ENCODE peak calls at places on chromosomes 13 and 19, in six cellular contexts. One of them, this sample, is unnamed.
A peak's percentile ranks its signal among the peaks of the same experiment; 100 is the strongest.

GRCh38 chr13:49858183-49858856 is 65.8 kb upstream of the KPNA3 start:
- DNase-seq in stimulated activated CD4-positive, alpha-beta T cell treated with anti-CD3 and anti-CD28 coated beads, Interleukin-1b, Interleukin-23, amount 100 ng/mL, for 1 hour: no peak
- DNase-seq in bronchial epithelial cell: peak; percentile 97
- DNase-seq in cardiac muscle cell: no peak
- DNase-seq in NCI-H446: no peak
- DNase-seq in NCI-H1436: no peak
- DNase-seq in this sample: no peak

GRCh38 chr13:34247596-34247995 is 429.6 kb downstream of the RFC3 start:
- DNase-seq in stimulated activated CD4-positive, alpha-beta T cell treated with anti-CD3 and anti-CD28 coated beads, Interleukin-1b, Interleukin-23, amount 100 ng/mL, for 1 hour: no peak
- DNase-seq in bronchial epithelial cell: peak; percentile 47
- DNase-seq in cardiac muscle cell: no peak
- DNase-seq in NCI-H446: no peak
- DNase-seq in NCI-H1436: no peak
- DNase-seq in this sample: no peak

GRCh38 chr13:109938255-109938936 is 152.0 kb upstream of the IRS2 start:
- DNase-seq in stimulated activated CD4-positive, alpha-beta T cell treated with anti-CD3 and anti-CD28 coated beads, Interleukin-1b, Interleukin-23, amount 100 ng/mL, for 1 hour: no peak
- DNase-seq in bronchial epithelial cell: peak; percentile 96
- DNase-seq in cardiac muscle cell: no peak
- DNase-seq in NCI-H446: no peak
- DNase-seq in NCI-H1436: no peak
- DNase-seq in this sample: no peak

GRCh38 chr19:40279120-40279551 is 6.0 kb downstream of the AKT2 start:
- DNase-seq in stimulated activated CD4-positive, alpha-beta T cell treated with anti-CD3 and anti-CD28 coated beads, Interleukin-1b, Interleukin-23, amount 100 ng/mL, for 1 hour: no peak
- DNase-seq in bronchial epithelial cell: no peak
- DNase-seq in cardiac muscle cell: peak; percentile 23
- DNase-seq in NCI-H446: no peak
- DNase-seq in NCI-H1436: no peak
- DNase-seq in this sample: no peak

GRCh38 chr13:45105895-45106294 is 14.4 kb upstream of the GTF2F2 start:
- DNase-seq in stimulated activated CD4-positive, alpha-beta T cell treated with anti-CD3 and anti-CD28 coated beads, Interleukin-1b, Interleukin-23, amount 100 ng/mL, for 1 hour: no peak
- DNase-seq in bronchial epithelial cell: peak; percentile 9
- DNase-seq in cardiac muscle cell: no peak
- DNase-seq in NCI-H446: no peak
- DNase-seq in NCI-H1436: no peak
- DNase-seq in this sample: no peak

GRCh38 chr19:1503089-1503924 is 9.5 kb downstream of the ADAMTSL5 start:
- DNase-seq in stimulated activated CD4-positive, alpha-beta T cell treated with anti-CD3 and anti-CD28 coated beads, Interleukin-1b, Interleukin-23, amount 100 ng/mL, for 1 hour: peak; percentile 28
- DNase-seq in bronchial epithelial cell: no peak
- DNase-seq in cardiac muscle cell: peak; percentile 64
- DNase-seq in NCI-H446: peak; percentile 64
- DNase-seq in NCI-H1436: peak; percentile 52
- DNase-seq in this sample: peak; percentile 68

GRCh38 chr13:96771501-96772367 is 222.5 kb downstream of the OXGR1 start:
- DNase-seq in stimulated activated CD4-positive, alpha-beta T cell treated with anti-CD3 and anti-CD28 coated beads, Interleukin-1b, Interleukin-23, amount 100 ng/mL, for 1 hour: no peak
- DNase-seq in bronchial epithelial cell: peak; percentile 30
- DNase-seq in cardiac muscle cell: no peak
- DNase-seq in NCI-H446: peak; percentile 52
- DNase-seq in NCI-H1436: no peak
- DNase-seq in this sample: no peak

GRCh38 chr19:33280351-33280921 is 21.9 kb downstream of the CEBPA start:
- DNase-seq in stimulated activated CD4-positive, alpha-beta T cell treated with anti-CD3 and anti-CD28 coated beads, Interleukin-1b, Interleukin-23, amount 100 ng/mL, for 1 hour: no peak
- DNase-seq in bronchial epithelial cell: no peak
- DNase-seq in cardiac muscle cell: no peak
- DNase-seq in NCI-H446: no peak
- DNase-seq in NCI-H1436: no peak
- DNase-seq in this sample: no peak

GRCh38 chr13:67844544-67844943 is 614.4 kb upstream of the PCDH9 start:
- DNase-seq in stimulated activated CD4-positive, alpha-beta T cell treated with anti-CD3 and anti-CD28 coated beads, Interleukin-1b, Interleukin-23, amount 100 ng/mL, for 1 hour: no peak
- DNase-seq in bronchial epithelial cell: no peak
- DNase-seq in cardiac muscle cell: no peak
- DNase-seq in NCI-H446: no peak
- DNase-seq in NCI-H1436: no peak
- DNase-seq in this sample: no peak

GRCh38 chr13:102830646-102831045 is 15.2 kb upstream of the ERCC5 start:
- DNase-seq in stimulated activated CD4-positive, alpha-beta T cell treated with anti-CD3 and anti-CD28 coated beads, Interleukin-1b, Interleukin-23, amount 100 ng/mL, for 1 hour: no peak
- DNase-seq in bronchial epithelial cell: no peak
- DNase-seq in cardiac muscle cell: no peak
- DNase-seq in NCI-H446: no peak
- DNase-seq in NCI-H1436: no peak
- DNase-seq in this sample: no peak

GRCh38 chr13:32165791-32166190 is 134.2 kb downstream of the FRY start:
- DNase-seq in stimulated activated CD4-positive, alpha-beta T cell treated with anti-CD3 and anti-CD28 coated beads, Interleukin-1b, Interleukin-23, amount 100 ng/mL, for 1 hour: no peak
- DNase-seq in bronchial epithelial cell: peak; percentile 71
- DNase-seq in cardiac muscle cell: no peak
- DNase-seq in NCI-H446: no peak
- DNase-seq in NCI-H1436: no peak
- DNase-seq in this sample: no peak

GRCh38 chr19:50042363-50043024 is 16.7 kb downstream of the ZNF473 start:
- DNase-seq in stimulated activated CD4-positive, alpha-beta T cell treated with anti-CD3 and anti-CD28 coated beads, Interleukin-1b, Interleukin-23, amount 100 ng/mL, for 1 hour: no peak
- DNase-seq in bronchial epithelial cell: no peak
- DNase-seq in cardiac muscle cell: no peak
- DNase-seq in NCI-H446: no peak
- DNase-seq in NCI-H1436: no peak
- DNase-seq in this sample: no peak

GRCh38 chr13:66543780-66544179 is 686.4 kb downstream of the PCDH9 start:
- DNase-seq in stimulated activated CD4-positive, alpha-beta T cell treated with anti-CD3 and anti-CD28 coated beads, Interleukin-1b, Interleukin-23, amount 100 ng/mL, for 1 hour: no peak
- DNase-seq in bronchial epithelial cell: peak; percentile 5
- DNase-seq in cardiac muscle cell: no peak
- DNase-seq in NCI-H446: no peak
- DNase-seq in NCI-H1436: no peak
- DNase-seq in this sample: peak; percentile 10

GRCh38 chr19:13154911-13155471 is 4.8 kb downstream of the IER2 start:
- DNase-seq in stimulated activated CD4-positive, alpha-beta T cell treated with anti-CD3 and anti-CD28 coated beads, Interleukin-1b, Interleukin-23, amount 100 ng/mL, for 1 hour: peak; percentile 60
- DNase-seq in bronchial epithelial cell: peak; percentile 75
- DNase-seq in cardiac muscle cell: peak; percentile 53
- DNase-seq in NCI-H446: peak; percentile 39
- DNase-seq in NCI-H1436: peak; percentile 50
- DNase-seq in this sample: peak; percentile 50

GRCh38 chr19:38023245-38023644 is 116.2 kb downstream of the SIPA1L3 start:
- DNase-seq in stimulated activated CD4-positive, alpha-beta T cell treated with anti-CD3 and anti-CD28 coated beads, Interleukin-1b, Interleukin-23, amount 100 ng/mL, for 1 hour: no peak
- DNase-seq in bronchial epithelial cell: peak; percentile 45
- DNase-seq in cardiac muscle cell: no peak
- DNase-seq in NCI-H446: no peak
- DNase-seq in NCI-H1436: no peak
- DNase-seq in this sample: no peak

GRCh38 chr13:19153782-19154450 is 27.7 kb downstream of the TUBA3C start:
- DNase-seq in stimulated activated CD4-positive, alpha-beta T cell treated with anti-CD3 and anti-CD28 coated beads, Interleukin-1b, Interleukin-23, amount 100 ng/mL, for 1 hour: no peak
- DNase-seq in bronchial epithelial cell: no peak
- DNase-seq in cardiac muscle cell: no peak
- DNase-seq in NCI-H446: peak; percentile 27
- DNase-seq in NCI-H1436: no peak
- DNase-seq in this sample: no peak

GRCh38 chr19:34575206-34575605 is 93.6 kb downstream of the WTIP start:
- DNase-seq in stimulated activated CD4-positive, alpha-beta T cell treated with anti-CD3 and anti-CD28 coated beads, Interleukin-1b, Interleukin-23, amount 100 ng/mL, for 1 hour: no peak
- DNase-seq in bronchial epithelial cell: no peak
- DNase-seq in cardiac muscle cell: no peak
- DNase-seq in NCI-H446: no peak
- DNase-seq in NCI-H1436: no peak
- DNase-seq in this sample: no peak

GRCh38 chr19:43495082-43495481 is 9.5 kb downstream of the PHLDB3 start:
- DNase-seq in stimulated activated CD4-positive, alpha-beta T cell treated with anti-CD3 and anti-CD28 coated beads, Interleukin-1b, Interleukin-23, amount 100 ng/mL, for 1 hour: no peak
- DNase-seq in bronchial epithelial cell: no peak
- DNase-seq in cardiac muscle cell: no peak
- DNase-seq in NCI-H446: no peak
- DNase-seq in NCI-H1436: no peak
- DNase-seq in this sample: no peak

GRCh38 chr19:38727868-38728660 is 16.2 kb downstream of the CAPN12 start:
- DNase-seq in stimulated activated CD4-positive, alpha-beta T cell treated with anti-CD3 and anti-CD28 coated beads, Interleukin-1b, Interleukin-23, amount 100 ng/mL, for 1 hour: no peak
- DNase-seq in bronchial epithelial cell: no peak
- DNase-seq in cardiac muscle cell: no peak
- DNase-seq in NCI-H446: no peak
- DNase-seq in NCI-H1436: no peak
- DNase-seq in this sample: no peak

GRCh38 chr13:39578821-39579291 is 24.1 kb downstream of the LHFPL6 start:
- DNase-seq in stimulated activated CD4-positive, alpha-beta T cell treated with anti-CD3 and anti-CD28 coated beads, Interleukin-1b, Interleukin-23, amount 100 ng/mL, for 1 hour: no peak
- DNase-seq in bronchial epithelial cell: no peak
- DNase-seq in cardiac muscle cell: no peak
- DNase-seq in NCI-H446: no peak
- DNase-seq in NCI-H1436: no peak
- DNase-seq in this sample: no peak

GRCh38 chr19:46603752-46604241 is 2.7 kb downstream of the CALM3 start:
- DNase-seq in stimulated activated CD4-positive, alpha-beta T cell treated with anti-CD3 and anti-CD28 coated beads, Interleukin-1b, Interleukin-23, amount 100 ng/mL, for 1 hour: no peak
- DNase-seq in bronchial epithelial cell: no peak
- DNase-seq in cardiac muscle cell: no peak
- DNase-seq in NCI-H446: no peak
- DNase-seq in NCI-H1436: no peak
- DNase-seq in this sample: no peak

GRCh38 chr19:10230155-10230903 is 802 bp downstream of the S1PR2 start:
- DNase-seq in stimulated activated CD4-positive, alpha-beta T cell treated with anti-CD3 and anti-CD28 coated beads, Interleukin-1b, Interleukin-23, amount 100 ng/mL, for 1 hour: peak; percentile 30
- DNase-seq in bronchial epithelial cell: no peak
- DNase-seq in cardiac muscle cell: peak; percentile 76
- DNase-seq in NCI-H446: no peak
- DNase-seq in NCI-H1436: no peak
- DNase-seq in this sample: no peak

This sample was measured in iPS-NIHi11.